ENCODE peak calls at places on chromosomes 13 and 19, in eight cellular contexts. G, U, T, I, B, C, Z and V are unnamed samples.

GRCh38 chr13:72983085-72983768 is 75.6 kb upstream of the KLF5 start:
- DNase-seq in B (peak; percentile 34), I (no peak), T (no peak), G (no peak), Z (no peak), U (peak; percentile 63), C (peak; percentile 77), V (no peak)

GRCh38 chr19:39599116-39599515 is 3.2 kb upstream of the LGALS13 start:
- DNase-seq in Z (peak; percentile 2), U (no peak), C (no peak), T (no peak), B (no peak), G (no peak), I (peak; percentile 45), V (peak; percentile 82)

GRCh38 chr19:47582320-47582909 is 9.5 kb upstream of the ZNF541 start:
- DNase-seq in C (no peak), U (no peak), B (no peak), G (no peak), I (no peak), T (no peak), Z (peak; percentile 28), V (no peak)

GRCh38 chr19:21317821-21318220 is 11.4 kb downstream of the ZNF708 start:
- DNase-seq in I (no peak), Z (no peak), U (no peak), B (no peak), C (no peak), G (no peak), T (no peak), V (no peak)

GRCh38 chr13:64234255-64234654 is 2818.6 kb upstream of the PCDH20 start:
- DNase-seq in Z (no peak), I (no peak), U (no peak), T (no peak), G (no peak), B (no peak), C (no peak), V (peak; percentile 35)

GRCh38 chr13:101941095-101941777 is 460.6 kb downstream of the FGF14 start:
- DNase-seq in B (no peak), C (no peak), Z (no peak), G (no peak), T (no peak), U (no peak), I (no peak), V (no peak)

GRCh38 chr19:54138777-54139256 is 1.3 kb downstream of the CNOT3 start:
- DNase-seq in T (no peak), G (no peak), Z (no peak), B (no peak), U (no peak), C (no peak), I (no peak), V (peak; percentile 56)

GRCh38 chr13:93146584-93147292 is 79.9 kb upstream of the GPC6 start:
- DNase-seq in B (no peak), I (no peak), C (no peak), T (no peak), G (no peak), U (no peak), Z (no peak), V (no peak)

GRCh38 chr13:43815204-43815603 is 28.4 kb upstream of the ENOX1 start:
- DNase-seq in C (no peak), Z (no peak), B (no peak), I (no peak), U (no peak), G (no peak), T (no peak), V (no peak)

GRCh38 chr13:57470491-57470890 is 161.1 kb upstream of the PCDH17 start:
- DNase-seq in B (no peak), U (no peak), T (no peak), I (no peak), Z (no peak), C (no peak), G (no peak), V (no peak)

GRCh38 chr13:101845501-101846012 is 393.1 kb downstream of the ITGBL1 start:
- DNase-seq in U (no peak), I (no peak), B (no peak), G (no peak), Z (no peak), T (no peak), C (no peak), V (no peak)

GRCh38 chr13:27918918-27919255 is 913 bp upstream of the PDX1 start:
- DNase-seq in B (no peak), U (no peak), G (no peak), T (no peak), I (no peak), Z (no peak), C (no peak), V (no peak)

GRCh38 chr13:34462843-34463242 is 479.2 kb upstream of the NBEA start:
- DNase-seq in Z (no peak), U (no peak), G (peak; percentile 41), C (no peak), T (no peak), I (no peak), B (peak; percentile 29), V (no peak)

GRCh38 chr13:61414686-61415664 is 674 bp downstream of the PCDH20 start:
- DNase-seq in T (no peak), Z (no peak), U (peak; percentile 76), G (no peak), C (peak; percentile 58), I (no peak), B (peak; percentile 65), V (no peak)

GRCh38 chr13:109737046-109737573 is 49.3 kb downstream of the IRS2 start:
- DNase-seq in C (no peak), B (no peak), T (no peak), I (no peak), U (no peak), G (no peak), Z (no peak), V (no peak)

GRCh38 chr19:39398297-39398864 is 7.2 kb downstream of the MED29 start:
- DNase-seq in G (peak; percentile 84), I (peak; percentile 30), Z (peak; percentile 22), B (peak; percentile 73), T (peak; percentile 86), U (peak; percentile 92), C (peak; percentile 91), V (no peak)

GRCh38 chr13:77596777-77597176 is 61.3 kb downstream of the SCEL start:
- DNase-seq in U (no peak), B (no peak), C (no peak), Z (no peak), G (no peak), I (no peak), T (no peak), V (no peak)

GRCh38 chr13:25783480-25784081 is 268.2 kb downstream of the SHISA2 start:
- DNase-seq in T (no peak), C (no peak), B (no peak), U (no peak), G (no peak), I (no peak), Z (no peak), V (no peak)

GRCh38 chr13:29564828-29565227 is 30.7 kb downstream of the SLC7A1 start:
- DNase-seq in I (no peak), G (no peak), B (no peak), C (no peak), T (no peak), Z (no peak), U (no peak), V (no peak)

GRCh38 chr19:32318884-32319520 is 26.4 kb upstream of the ZNF507 start:
- DNase-seq in T (no peak), G (peak; percentile 75), C (peak; percentile 53), U (no peak), B (no peak), Z (peak; percentile 4), I (no peak), V (no peak)

GRCh38 chr19:33905937-33906577 is 109.4 kb downstream of the KCTD15 start:
- DNase-seq in Z (no peak), T (peak; percentile 34), C (peak; percentile 74), I (no peak), B (peak; percentile 86), G (peak; percentile 52), U (peak; percentile 84), V (no peak)

DNA sequence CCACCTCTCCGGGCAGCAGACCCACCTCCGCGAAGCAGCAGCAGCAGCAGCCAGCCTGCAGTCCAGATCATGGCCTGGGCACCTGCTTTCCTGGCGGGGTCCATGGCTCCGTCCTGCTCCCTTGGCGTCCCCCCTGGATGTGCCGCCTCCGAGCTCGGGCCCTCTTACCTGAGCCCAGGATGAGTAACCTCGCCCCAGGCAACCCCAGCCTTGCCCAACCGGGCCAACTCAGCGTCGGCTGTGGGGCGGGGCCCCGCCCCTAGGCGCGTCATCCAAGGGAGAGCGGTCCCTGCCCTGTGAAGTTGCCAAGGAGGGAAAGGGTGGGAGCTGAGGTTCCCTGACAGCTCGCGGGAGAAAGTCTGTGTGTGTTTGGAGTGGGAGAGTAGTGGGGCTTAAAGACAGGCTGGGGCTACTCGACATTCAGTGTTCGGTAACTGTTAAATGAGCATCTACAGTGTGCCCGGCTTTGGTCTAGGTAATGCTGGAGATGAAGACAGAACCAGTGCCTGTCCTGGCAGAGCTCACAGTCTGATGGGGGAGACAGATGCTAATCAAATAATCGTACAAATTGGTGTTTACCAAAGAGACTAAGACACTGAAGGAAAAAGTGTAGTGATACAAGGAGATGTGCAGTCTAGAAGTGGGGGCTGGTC is at the start of gene LYPD3:
- DNase-seq in T (no peak), B (peak; percentile 49), I (no peak), C (peak; percentile 63), U (no peak), G (no peak), Z (no peak), V (no peak)
- H3K27ac ChIP-seq in T (peak within 1 kb of the TSS; percentile 88), B (peak within 1 kb of the TSS; percentile 85), I (no peak within 1 kb of the TSS), C (peak within 1 kb of the TSS; percentile 80), U (peak within 1 kb of the TSS; percentile 83), G (peak within 1 kb of the TSS; percentile 79), Z (peak within 1 kb of the TSS; percentile 80), V (no peak within 1 kb of the TSS)

DNA sequence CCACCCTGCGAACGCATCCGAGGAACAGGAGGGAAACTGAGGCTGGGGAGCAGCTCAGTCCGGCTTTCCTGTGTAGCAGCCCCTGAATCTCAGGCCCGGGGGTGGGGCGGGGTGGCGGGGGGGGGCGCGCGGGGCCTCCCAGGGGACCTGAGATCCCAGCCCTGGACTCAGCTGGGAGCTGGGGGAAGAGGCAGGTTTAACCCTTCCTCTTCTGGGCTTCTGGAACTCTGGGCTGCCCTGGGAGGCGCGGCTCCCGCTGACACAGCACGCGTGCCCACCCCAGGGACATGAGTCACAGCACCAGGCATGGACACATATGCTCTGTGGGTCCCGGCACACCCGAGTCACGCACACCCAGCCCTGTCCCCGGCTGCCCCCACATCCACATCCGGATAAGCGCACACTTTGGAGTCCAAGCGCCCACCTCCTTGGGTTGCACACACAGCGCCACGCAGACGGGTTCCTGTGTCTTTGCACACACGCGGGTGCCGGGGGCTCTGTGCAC is 3.5 kb upstream of the CIRBP start:
- DNase-seq in Z (no peak), T (peak; percentile 85), U (peak; percentile 80), C (peak; percentile 80), G (peak; percentile 31), B (no peak), I (no peak), V (no peak)
- H3K4me1 ChIP-seq in Z (peaks cover 59% of the 10 kb centered on the region), T (peaks cover 71% of the 10 kb centered on the region), U (peaks cover 73% of the 10 kb centered on the region), C (peaks cover 74% of the 10 kb centered on the region), G (peaks cover 57% of the 10 kb centered on the region), B (peaks cover 80% of the 10 kb centered on the region), I (peaks cover 39% of the 10 kb centered on the region), V (peaks cover 77% of the 10 kb centered on the region)

GRCh38 chr19:16824658-16825311 is 4.4 kb upstream of the SIN3B start:
- DNase-seq in G (no peak), C (no peak), B (no peak), U (no peak), T (no peak), I (no peak), Z (no peak), V (no peak)
- H3K27ac ChIP-seq in G (peak overlapping the region; percentile 83), C (peak overlapping the region; percentile 20), B (peak overlapping the region; percentile 56), U (peak overlapping the region; percentile 66), T (peak overlapping the region; percentile 58), I (no peak overlapping the region), Z (no peak overlapping the region), V (no peak overlapping the region)

GRCh38 chr13:74090397-74090796 is 43.8 kb downstream of the KLF12 start:
- DNase-seq in G (no peak), T (no peak), I (no peak), U (no peak), B (no peak), C (no peak), Z (no peak), V (peak; percentile 57)
- H3K4me1 ChIP-seq in G (no peaks in the 10 kb centered on the region), T (peaks cover 66% of the 10 kb centered on the region), I (no peaks in the 10 kb centered on the region), U (no peaks in the 10 kb centered on the region), B (peaks cover 11% of the 10 kb centered on the region), C (no peaks in the 10 kb centered on the region), Z (peaks cover 84% of the 10 kb centered on the region), V (peaks cover 61% of the 10 kb centered on the region)